ENCODE peak calls at places on chromosome 19, in ten cellular contexts. T is IMR-90, P is pancreas, K is SJCRH30, U is psoas muscle, V is AG04450, E is A549, F is left ventricle myocardium inferior, R is aorta, O is ovary. N is an unnamed sample.

GRCh38 chr19:7340959-7341837 is 7.5 kb upstream of the ARHGEF18 start:
- DNase-seq in F (peak; percentile 82), T (peak; percentile 64), V (peak; percentile 51), O (peak; percentile 76), K (peak; percentile 71), R (peak; percentile 80), E (peak; percentile 69), P (peak; percentile 66), U (peak; percentile 86), N (peak; percentile 93)

GRCh38 chr19:56837492-56837891 is 3.0 kb downstream of the PEG3 start:
- DNase-seq in E (no peak), P (peak; percentile 88), V (no peak), O (peak; percentile 76), R (peak; percentile 88), K (peak; percentile 79), T (no peak), F (peak; percentile 75), U (peak; percentile 81), N (peak; percentile 90)

GRCh38 chr19:19866599-19867248 is 1.0 kb downstream of the ZNF253 start:
- DNase-seq in O (no peak), R (no peak), U (peak; percentile 51), E (no peak), V (no peak), T (no peak), F (no peak), P (no peak), K (peak; percentile 24), N (peak; percentile 27)

GRCh38 chr19:11209892-11210655 is 12.7 kb upstream of the KANK2 start:
- DNase-seq in V (no peak), F (no peak), E (no peak), T (no peak), R (no peak), P (no peak), O (no peak), K (no peak), U (peak; percentile 46), N (no peak)

GRCh38 chr19:4361152-4362037 is 18.0 kb downstream of the MPND start:
- DNase-seq in P (no peak), T (peak; percentile 54), R (no peak), V (no peak), F (no peak), K (no peak), O (peak; percentile 77), E (peak; percentile 33), U (no peak), N (peak; percentile 71)

GRCh38 chr19:38158730-38159129 is 65.3 kb downstream of the DPF1 start:
- DNase-seq in U (no peak), V (no peak), K (no peak), R (no peak), E (no peak), F (no peak), O (no peak), T (no peak), P (no peak), N (no peak)

GRCh38 chr19:29714953-29715694 is at the start of gene C19orf12:
- DNase-seq in K (peak; percentile 61), T (peak; percentile 23), R (peak; percentile 70), P (peak; percentile 61), O (peak; percentile 69), V (no peak), E (peak; percentile 77), U (peak; percentile 81), F (peak; percentile 64), N (peak; percentile 66)

GRCh38 chr19:15843186-15843585 is 27.7 kb upstream of the OR10H1 start:
- DNase-seq in E (no peak), T (no peak), F (no peak), U (no peak), K (no peak), O (no peak), P (no peak), V (no peak), R (no peak), N (no peak)

GRCh38 chr19:47004012-47004465 is 15.6 kb upstream of the NPAS1 start:
- DNase-seq in P (no peak), F (no peak), U (no peak), E (no peak), V (no peak), K (no peak), O (no peak), T (no peak), R (no peak), N (no peak)

GRCh38 chr19:55287361-55288079 is 3.7 kb downstream of the BRSK1 start:
- DNase-seq in F (no peak), R (peak; percentile 43), E (no peak), T (no peak), U (no peak), P (no peak), V (no peak), O (no peak), K (no peak), N (no peak)

GRCh38 chr19:55285225-55285890 is 1.6 kb downstream of the BRSK1 start:
- DNase-seq in F (no peak), R (no peak), K (no peak), E (no peak), P (no peak), U (no peak), O (no peak), T (no peak), V (no peak), N (no peak)

GRCh38 chr19:55283548-55284393 is at the start of gene BRSK1:
- DNase-seq in O (no peak), E (peak; percentile 62), K (peak; percentile 88), T (peak; percentile 61), F (peak; percentile 60), R (peak; percentile 77), U (peak; percentile 53), P (no peak), V (no peak), N (peak; percentile 72)

GRCh38 chr19:55279773-55280643 is at the start of gene HSPBP1:
- DNase-seq in K (peak; percentile 96), E (peak; percentile 100), U (peak; percentile 94), O (peak; percentile 92), T (peak; percentile 91), V (peak; percentile 84), R (peak; percentile 94), P (peak; percentile 94), F (peak; percentile 87), N (peak; percentile 97)

GRCh38 chr19:55284405-55285058 is 735 bp downstream of the BRSK1 start:
- DNase-seq in U (no peak), R (no peak), V (no peak), F (no peak), P (no peak), T (no peak), K (no peak), E (no peak), O (no peak), N (no peak)
- H3K4me3 ChIP-seq in U (peak overlapping the region; percentile 38), R (peak overlapping the region; percentile 88), V (peak overlapping the region; percentile 61), F (peak overlapping the region; percentile 65), P (no peak overlapping the region), T (peak overlapping the region; percentile 58), K (peak overlapping the region; percentile 60), E (peak overlapping the region; percentile 88), O (peak overlapping the region; percentile 45), N (peak overlapping the region; percentile 32)

DNA sequence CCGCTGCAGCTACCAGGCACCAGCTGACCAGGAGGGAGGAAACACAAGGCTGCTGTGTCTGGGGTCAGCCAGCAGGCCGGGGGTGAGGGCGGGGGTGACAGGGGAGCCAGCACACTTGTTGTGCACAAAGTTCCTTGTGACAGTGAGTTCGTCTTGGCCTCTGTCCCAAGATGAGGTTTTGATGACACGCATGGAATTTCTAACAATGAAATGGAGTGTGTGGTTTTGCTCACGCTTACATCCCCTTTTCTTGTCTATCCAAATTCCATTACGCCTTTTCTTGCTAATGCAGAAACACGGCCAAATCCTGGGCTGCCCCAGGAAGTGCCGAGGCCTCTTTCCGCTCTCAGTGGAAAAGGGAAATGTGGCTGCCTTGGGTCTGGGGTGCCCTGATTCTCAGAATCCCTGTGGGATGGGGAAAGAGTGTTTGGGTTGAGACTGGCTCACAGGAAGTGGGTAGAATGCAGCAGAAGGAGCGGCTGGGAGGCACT is 73.8 kb downstream of the GADD45B start:
- DNase-seq in U (peak; percentile 88), K (peak; percentile 47), R (peak; percentile 95), E (no peak), T (peak; percentile 88), O (peak; percentile 58), P (peak; percentile 77), V (peak; percentile 58), F (peak; percentile 80), N (peak; percentile 80)
- H3K27ac ChIP-seq in U (peak overlapping the region; percentile 58), K (peak overlapping the region; percentile 41), R (no peak overlapping the region), E (peak overlapping the region; percentile 12), T (peak overlapping the region; percentile 84), O (no peak overlapping the region), P (no peak overlapping the region), V (peak overlapping the region; percentile 39), F (peak overlapping the region; percentile 73), N (peak overlapping the region; percentile 85)

GRCh38 chr19:13208964-13209796 is 59.0 kb downstream of the IER2 start:
- DNase-seq in V (no peak), K (no peak), U (no peak), E (no peak), F (no peak), R (no peak), T (no peak), P (no peak), O (no peak), N (no peak)
- H3K4me3 ChIP-seq in V (no peak overlapping the region), K (no peak overlapping the region), U (no peak overlapping the region), E (no peak overlapping the region), F (peak overlapping the region; percentile 66), R (no peak overlapping the region), T (no peak overlapping the region), P (no peak overlapping the region), O (no peak overlapping the region), N (no peak overlapping the region)

GRCh38 chr19:6086081-6086858 is 24.0 kb downstream of the RFX2 start:
- DNase-seq in U (no peak), E (no peak), F (no peak), P (no peak), V (no peak), T (peak; percentile 71), R (no peak), O (no peak), K (no peak), N (no peak)
- H3K27ac ChIP-seq in U (no peak overlapping the region), E (no peak overlapping the region), F (peak overlapping the region; percentile 83), P (no peak overlapping the region), V (peak overlapping the region; percentile 21), T (no peak overlapping the region), R (peak overlapping the region; percentile 87), O (no peak overlapping the region), K (no peak overlapping the region), N (no peak overlapping the region)

N was measured in adrenal gland.